ENCODE peak calls at places on chromosomes 2 and 18, in four cellular contexts. One of them, this sample, is unnamed.
A peak's percentile ranks its signal among the peaks of the same experiment; 100 is the strongest.

GRCh38 chr2:128394004-128394730 is 75.5 kb upstream of the HS6ST1 start:
- DNase-seq in B cell: no peak
- DNase-seq in lung microvascular endothelial cell: no peak
- DNase-seq in activated naive CD4-positive, alpha-beta T cell: no peak
- DNase-seq in this sample: no peak

GRCh38 chr2:220336771-220337170 is 709.3 kb downstream of the SLC4A3 start:
- DNase-seq in B cell: no peak
- DNase-seq in lung microvascular endothelial cell: no peak
- DNase-seq in activated naive CD4-positive, alpha-beta T cell: no peak
- DNase-seq in this sample: no peak

GRCh38 chr2:164920430-164920829 is 34.9 kb downstream of the SLC38A11 start:
- DNase-seq in lung microvascular endothelial cell: no peak
- DNase-seq in B cell: no peak
- DNase-seq in activated naive CD4-positive, alpha-beta T cell: no peak
- DNase-seq in this sample: peak; percentile 32

GRCh38 chr2:105375001-105375561 is 23.8 kb downstream of the FHL2 start:
- DNase-seq in activated naive CD4-positive, alpha-beta T cell: no peak
- DNase-seq in B cell: no peak
- DNase-seq in lung microvascular endothelial cell: no peak
- DNase-seq in this sample: no peak

GRCh38 chr2:218006741-218007140 is 3.9 kb upstream of the TNS1 start:
- DNase-seq in activated naive CD4-positive, alpha-beta T cell: no peak
- DNase-seq in lung microvascular endothelial cell: no peak
- DNase-seq in B cell: no peak
- DNase-seq in this sample: no peak

GRCh38 chr2:23806201-23806600 is 120.7 kb downstream of the ATAD2B start:
- DNase-seq in activated naive CD4-positive, alpha-beta T cell: no peak
- DNase-seq in B cell: no peak
- DNase-seq in lung microvascular endothelial cell: no peak
- DNase-seq in this sample: no peak

GRCh38 chr18:76557026-76557575 is 62.1 kb upstream of the ZNF516 start:
- DNase-seq in B cell: no peak
- DNase-seq in lung microvascular endothelial cell: no peak
- DNase-seq in activated naive CD4-positive, alpha-beta T cell: no peak
- DNase-seq in this sample: no peak

GRCh38 chr2:236951830-236952475 is 133.7 kb upstream of the COPS8 start:
- DNase-seq in lung microvascular endothelial cell: no peak
- DNase-seq in activated naive CD4-positive, alpha-beta T cell: no peak
- DNase-seq in B cell: no peak
- DNase-seq in this sample: no peak

GRCh38 chr2:38406597-38407110 is 29.6 kb upstream of the ATL2 start:
- DNase-seq in B cell: no peak
- DNase-seq in lung microvascular endothelial cell: no peak
- DNase-seq in activated naive CD4-positive, alpha-beta T cell: no peak
- DNase-seq in this sample: no peak

GRCh38 chr2:232454630-232455029 is 1.3 kb upstream of the ALPI start:
- DNase-seq in lung microvascular endothelial cell: no peak
- DNase-seq in activated naive CD4-positive, alpha-beta T cell: no peak
- DNase-seq in B cell: no peak
- DNase-seq in this sample: no peak

GRCh38 chr2:164722604-164723338 is 101.5 kb upstream of the GRB14 start:
- DNase-seq in lung microvascular endothelial cell: no peak
- DNase-seq in activated naive CD4-positive, alpha-beta T cell: no peak
- DNase-seq in B cell: no peak
- DNase-seq in this sample: no peak

GRCh38 chr2:178843688-178844087 is 36.5 kb upstream of the TTN start:
- DNase-seq in lung microvascular endothelial cell: no peak
- DNase-seq in B cell: no peak
- DNase-seq in activated naive CD4-positive, alpha-beta T cell: no peak
- DNase-seq in this sample: no peak

GRCh38 chr2:121345887-121346286 is 60.9 kb upstream of the TFCP2L1 start:
- DNase-seq in activated naive CD4-positive, alpha-beta T cell: no peak
- DNase-seq in lung microvascular endothelial cell: no peak
- DNase-seq in B cell: no peak
- DNase-seq in this sample: no peak

GRCh38 chr2:64789466-64790320 is 136.0 kb upstream of the SERTAD2 start:
- DNase-seq in activated naive CD4-positive, alpha-beta T cell: no peak
- DNase-seq in lung microvascular endothelial cell: no peak
- DNase-seq in B cell: no peak
- DNase-seq in this sample: no peak

GRCh38 chr2:45888167-45888566 is 236.7 kb downstream of the PRKCE start:
- DNase-seq in lung microvascular endothelial cell: no peak
- DNase-seq in B cell: no peak
- DNase-seq in activated naive CD4-positive, alpha-beta T cell: no peak
- DNase-seq in this sample: no peak

GRCh38 chr2:95761556-95761955 is 169.8 kb downstream of the TRIM43 start:
- DNase-seq in lung microvascular endothelial cell: no peak
- DNase-seq in activated naive CD4-positive, alpha-beta T cell: no peak
- DNase-seq in B cell: no peak
- DNase-seq in this sample: no peak

GRCh38 chr2:30372836-30373235 is 74.2 kb upstream of the LCLAT1 start:
- DNase-seq in B cell: no peak
- DNase-seq in activated naive CD4-positive, alpha-beta T cell: no peak
- DNase-seq in lung microvascular endothelial cell: no peak
- DNase-seq in this sample: no peak

GRCh38 chr2:238873841-238874240 is 26.0 kb downstream of the TWIST2 start:
- DNase-seq in activated naive CD4-positive, alpha-beta T cell: no peak
- DNase-seq in lung microvascular endothelial cell: no peak
- DNase-seq in B cell: no peak
- DNase-seq in this sample: no peak

GRCh38 chr2:39845460-39846146 is 66.5 kb upstream of the THUMPD2 start:
- DNase-seq in lung microvascular endothelial cell: no peak
- DNase-seq in activated naive CD4-positive, alpha-beta T cell: no peak
- DNase-seq in B cell: no peak
- DNase-seq in this sample: peak; percentile 76

GRCh38 chr2:207253946-207254345 is 88.2 kb upstream of the KLF7 start:
- DNase-seq in B cell: no peak
- DNase-seq in activated naive CD4-positive, alpha-beta T cell: no peak
- DNase-seq in lung microvascular endothelial cell: no peak
- DNase-seq in this sample: no peak

GRCh38 chr2:217933326-217933993 is 69.3 kb downstream of the TNS1 start:
- DNase-seq in activated naive CD4-positive, alpha-beta T cell: no peak
- DNase-seq in B cell: no peak
- DNase-seq in lung microvascular endothelial cell: peak; percentile 50
- DNase-seq in this sample: no peak

GRCh38 chr2:187302619-187303018 is 145.4 kb downstream of the CALCRL start:
- DNase-seq in activated naive CD4-positive, alpha-beta T cell: no peak
- DNase-seq in B cell: no peak
- DNase-seq in lung microvascular endothelial cell: peak; percentile 97
- DNase-seq in this sample: no peak

GRCh38 chr2:65156041-65156440 is 26.1 kb upstream of the RAB1A start:
- DNase-seq in lung microvascular endothelial cell: no peak
- DNase-seq in B cell: no peak
- DNase-seq in activated naive CD4-positive, alpha-beta T cell: no peak
- DNase-seq in this sample: no peak

GRCh38 chr2:26162963-26163362 is 9.9 kb upstream of the GAREM2 start:
- DNase-seq in lung microvascular endothelial cell: no peak
- DNase-seq in B cell: no peak
- DNase-seq in activated naive CD4-positive, alpha-beta T cell: no peak
- DNase-seq in this sample: no peak

GRCh38 chr2:120787512-120788348 is 52.1 kb downstream of the GLI2 start:
- DNase-seq in B cell: no peak
- DNase-seq in activated naive CD4-positive, alpha-beta T cell: no peak
- DNase-seq in lung microvascular endothelial cell: no peak
- DNase-seq in this sample: no peak

GRCh38 chr18:55878224-55878623 is 290.2 kb upstream of the TCF4 start:
- DNase-seq in lung microvascular endothelial cell: no peak
- DNase-seq in activated naive CD4-positive, alpha-beta T cell: no peak
- DNase-seq in B cell: no peak
- DNase-seq in this sample: no peak

GRCh38 chr18:78813156-78813555 is 166.5 kb upstream of the SALL3 start:
- DNase-seq in B cell: no peak
- DNase-seq in activated naive CD4-positive, alpha-beta T cell: no peak
- DNase-seq in lung microvascular endothelial cell: no peak
- DNase-seq in this sample: no peak

GRCh38 chr2:217790681-217791392 is 212.0 kb downstream of the TNS1 start:
- DNase-seq in activated naive CD4-positive, alpha-beta T cell: no peak
- DNase-seq in B cell: no peak
- DNase-seq in lung microvascular endothelial cell: no peak
- DNase-seq in this sample: no peak

GRCh38 chr2:141554810-141555209 is 576.0 kb downstream of the LRP1B start:
- DNase-seq in activated naive CD4-positive, alpha-beta T cell: no peak
- DNase-seq in lung microvascular endothelial cell: no peak
- DNase-seq in B cell: peak; percentile 13
- DNase-seq in this sample: no peak

GRCh38 chr18:62106271-62106670 is 80.6 kb downstream of the PIGN start:
- DNase-seq in lung microvascular endothelial cell: no peak
- DNase-seq in B cell: no peak
- DNase-seq in activated naive CD4-positive, alpha-beta T cell: no peak
- DNase-seq in this sample: no peak

GRCh38 chr2:164039270-164039669 is 303.5 kb upstream of the FIGN start:
- DNase-seq in lung microvascular endothelial cell: no peak
- DNase-seq in B cell: no peak
- DNase-seq in activated naive CD4-positive, alpha-beta T cell: no peak
- DNase-seq in this sample: no peak

GRCh38 chr2:76953733-76954347 is 568.3 kb downstream of the LRRTM4 start:
- DNase-seq in B cell: no peak
- DNase-seq in activated naive CD4-positive, alpha-beta T cell: no peak
- DNase-seq in lung microvascular endothelial cell: peak; percentile 13
- DNase-seq in this sample: no peak

GRCh38 chr2:201579536-201579935 is 63.8 kb downstream of the TMEM237 start:
- DNase-seq in B cell: no peak
- DNase-seq in lung microvascular endothelial cell: no peak
- DNase-seq in activated naive CD4-positive, alpha-beta T cell: no peak
- DNase-seq in this sample: no peak

GRCh38 chr2:238593236-238593635 is 166.5 kb downstream of the ASB1 start:
- DNase-seq in B cell: no peak
- DNase-seq in activated naive CD4-positive, alpha-beta T cell: no peak
- DNase-seq in lung microvascular endothelial cell: no peak
- DNase-seq in this sample: no peak